ENCODE peak calls at places on chromosome 2, in four cellular contexts. T is stromal cell of bone marrow, Q is T-cell, H is K562. D is an unnamed sample.

GRCh38 chr2:181104512-181105121 is 124.2 kb downstream of the UBE2E3 start:
- DNase-seq in T (peak; percentile 34), Q (no peak), H (no peak), D (no peak)

GRCh38 chr2:45616663-45617411 is 5.8 kb upstream of the SRBD1 start:
- DNase-seq in T (no peak), Q (no peak), H (no peak), D (no peak)

GRCh38 chr2:235240574-235240973 is 253.3 kb upstream of the AGAP1 start:
- DNase-seq in T (no peak), Q (no peak), H (no peak), D (no peak)

GRCh38 chr2:109454304-109454703 is 159.5 kb downstream of the SEPTIN10 start:
- DNase-seq in T (no peak), Q (no peak), H (no peak), D (no peak)

GRCh38 chr2:13137679-13138078 is 420.9 kb downstream of the TRIB2 start:
- DNase-seq in T (no peak), Q (no peak), H (no peak), D (no peak)

GRCh38 chr2:68031546-68032160 is 31.2 kb downstream of the C1D start:
- DNase-seq in T (peak; percentile 52), Q (no peak), H (peak; percentile 39), D (no peak)

GRCh38 chr2:147649963-147650362 is 194.9 kb upstream of the ACVR2A start:
- DNase-seq in T (no peak), Q (no peak), H (no peak), D (no peak)

GRCh38 chr2:71330155-71330554 is 1.4 kb upstream of the ZNF638 start:
- DNase-seq in T (no peak), Q (no peak), H (no peak), D (no peak)

GRCh38 chr2:214899751-214900150 is 90.3 kb upstream of the BARD1 start:
- DNase-seq in T (no peak), Q (no peak), H (no peak), D (no peak)

GRCh38 chr2:127174176-127174575 is 45.9 kb downstream of the CYP27C1 start:
- DNase-seq in T (no peak), Q (no peak), H (no peak), D (no peak)

GRCh38 chr2:105497094-105497493 is 98.2 kb upstream of the FHL2 start:
- DNase-seq in T (no peak), Q (no peak), H (no peak), D (no peak)

GRCh38 chr2:189540551-189540950 is 40.0 kb downstream of the SLC40A1 start:
- DNase-seq in T (no peak), Q (no peak), H (no peak), D (no peak)

GRCh38 chr2:25376750-25377621 is 35.3 kb upstream of the DNMT3A start:
- DNase-seq in T (peak; percentile 61), Q (peak; percentile 90), H (peak; percentile 94), D (peak; percentile 94)

GRCh38 chr2:112690853-112691390 is 29.9 kb upstream of the NT5DC4 start:
- DNase-seq in T (peak; percentile 55), Q (peak; percentile 59), H (peak; percentile 64), D (peak; percentile 57)

GRCh38 chr2:21782866-21783265 is 659.1 kb downstream of the TDRD15 start:
- DNase-seq in T (no peak), Q (no peak), H (no peak), D (no peak)

GRCh38 chr2:183248866-183249567 is 124.8 kb downstream of the NUP35 start:
- DNase-seq in T (no peak), Q (no peak), H (peak; percentile 27), D (no peak)

GRCh38 chr2:143175435-143175834 is 46.2 kb downstream of the ARHGAP15 start:
- DNase-seq in T (no peak), Q (no peak), H (no peak), D (no peak)

GRCh38 chr2:170723446-170723958 is 8.4 kb downstream of the SP5 start:
- DNase-seq in T (no peak), Q (no peak), H (no peak), D (no peak)

GRCh38 chr2:132677661-132678060 is 7.7 kb upstream of the LYPD1 start:
- DNase-seq in T (no peak), Q (no peak), H (no peak), D (no peak)

GRCh38 chr2:141384676-141385075 is 746.1 kb downstream of the LRP1B start:
- DNase-seq in T (no peak), Q (no peak), H (no peak), D (no peak)

GRCh38 chr2:56754627-56755026 is 570.8 kb downstream of the CCDC85A start:
- DNase-seq in T (no peak), Q (no peak), H (no peak), D (no peak)

GRCh38 chr2:228689049-228689448 is 507.6 kb upstream of the SPHKAP start:
- DNase-seq in T (no peak), Q (no peak), H (no peak), D (no peak)